ENCODE peak calls at places on chromosome 10, in six cellular contexts. One of them, this sample, is unnamed.
A peak's percentile ranks its signal among the peaks of the same experiment; 100 is the strongest.

GRCh38 chr10:44186150-44186549 is 198.7 kb downstream of the CXCL12 start:
- DNase-seq in OCI-LY7: no peak
- DNase-seq in neural progenitor cell: no peak
- DNase-seq in GM23338: no peak
- DNase-seq in hepatocyte: no peak
- DNase-seq in MM.1S: no peak
- DNase-seq in this sample: no peak

GRCh38 chr10:64054392-64054791 is 533.2 kb downstream of the REEP3 start:
- DNase-seq in OCI-LY7: no peak
- DNase-seq in neural progenitor cell: no peak
- DNase-seq in GM23338: no peak
- DNase-seq in hepatocyte: no peak
- DNase-seq in MM.1S: no peak
- DNase-seq in this sample: no peak

GRCh38 chr10:16698457-16698856 is 118.8 kb downstream of the RSU1 start:
- DNase-seq in OCI-LY7: no peak
- DNase-seq in neural progenitor cell: peak; percentile 16
- DNase-seq in GM23338: no peak
- DNase-seq in hepatocyte: no peak
- DNase-seq in MM.1S: no peak
- DNase-seq in this sample: no peak

GRCh38 chr10:112973046-112973445 is 23.0 kb downstream of the TCF7L2 start:
- DNase-seq in OCI-LY7: no peak
- DNase-seq in neural progenitor cell: no peak
- DNase-seq in GM23338: no peak
- DNase-seq in hepatocyte: no peak
- DNase-seq in MM.1S: no peak
- DNase-seq in this sample: no peak

GRCh38 chr10:78852856-78853255 is 215.9 kb upstream of the ZMIZ1 start:
- DNase-seq in OCI-LY7: peak; percentile 7
- DNase-seq in neural progenitor cell: peak; percentile 73
- DNase-seq in GM23338: peak; percentile 70
- DNase-seq in hepatocyte: no peak
- DNase-seq in MM.1S: no peak
- DNase-seq in this sample: peak; percentile 18

GRCh38 chr10:70549962-70550845 is 52.3 kb downstream of the PRF1 start:
- DNase-seq in OCI-LY7: peak; percentile 75
- DNase-seq in neural progenitor cell: peak; percentile 75
- DNase-seq in GM23338: peak; percentile 82
- DNase-seq in hepatocyte: peak; percentile 76
- DNase-seq in MM.1S: peak; percentile 47
- DNase-seq in this sample: peak; percentile 42

GRCh38 chr10:28710227-28710889 is 33.0 kb downstream of the BAMBI start:
- DNase-seq in OCI-LY7: no peak
- DNase-seq in neural progenitor cell: no peak
- DNase-seq in GM23338: no peak
- DNase-seq in hepatocyte: no peak
- DNase-seq in MM.1S: no peak
- DNase-seq in this sample: no peak

GRCh38 chr10:29646960-29647431 is 12.2 kb upstream of the SVIL start:
- DNase-seq in OCI-LY7: no peak
- DNase-seq in neural progenitor cell: no peak
- DNase-seq in GM23338: no peak
- DNase-seq in hepatocyte: peak; percentile 33
- DNase-seq in MM.1S: no peak
- DNase-seq in this sample: no peak

GRCh38 chr10:16494174-16494573 is 27.5 kb downstream of the C1QL3 start:
- DNase-seq in OCI-LY7: no peak
- DNase-seq in neural progenitor cell: no peak
- DNase-seq in GM23338: no peak
- DNase-seq in hepatocyte: no peak
- DNase-seq in MM.1S: no peak
- DNase-seq in this sample: no peak

GRCh38 chr10:110995301-110995700 is 75.9 kb downstream of the SHOC2 start:
- DNase-seq in OCI-LY7: no peak
- DNase-seq in neural progenitor cell: no peak
- DNase-seq in GM23338: no peak
- DNase-seq in hepatocyte: no peak
- DNase-seq in MM.1S: no peak
- DNase-seq in this sample: no peak

GRCh38 chr10:6748981-6749630 is 169.0 kb upstream of the PRKCQ start:
- DNase-seq in OCI-LY7: no peak
- DNase-seq in neural progenitor cell: no peak
- DNase-seq in GM23338: no peak
- DNase-seq in hepatocyte: no peak
- DNase-seq in MM.1S: no peak
- DNase-seq in this sample: peak; percentile 56

GRCh38 chr10:63173468-63174227 is 40.5 kb downstream of the NRBF2 start:
- DNase-seq in OCI-LY7: peak; percentile 42
- DNase-seq in neural progenitor cell: no peak
- DNase-seq in GM23338: no peak
- DNase-seq in hepatocyte: no peak
- DNase-seq in MM.1S: peak; percentile 67
- DNase-seq in this sample: no peak

GRCh38 chr10:87865201-87866025 is 2.0 kb downstream of the PTEN start:
- DNase-seq in OCI-LY7: peak; percentile 38
- DNase-seq in neural progenitor cell: no peak
- DNase-seq in GM23338: no peak
- DNase-seq in hepatocyte: no peak
- DNase-seq in MM.1S: no peak
- DNase-seq in this sample: no peak

GRCh38 chr10:119219747-119220320 is 12.5 kb downstream of the GRK5 start:
- DNase-seq in OCI-LY7: no peak
- DNase-seq in neural progenitor cell: no peak
- DNase-seq in GM23338: no peak
- DNase-seq in hepatocyte: no peak
- DNase-seq in MM.1S: no peak
- DNase-seq in this sample: no peak

GRCh38 chr10:24882047-24882698 is 70.2 kb downstream of the PRTFDC1 start:
- DNase-seq in OCI-LY7: no peak
- DNase-seq in neural progenitor cell: no peak
- DNase-seq in GM23338: no peak
- DNase-seq in hepatocyte: no peak
- DNase-seq in MM.1S: no peak
- DNase-seq in this sample: no peak

GRCh38 chr10:96718304-96718990 is 1.9 kb downstream of the PIK3AP1 start:
- DNase-seq in OCI-LY7: peak; percentile 82
- DNase-seq in neural progenitor cell: no peak
- DNase-seq in GM23338: no peak
- DNase-seq in hepatocyte: no peak
- DNase-seq in MM.1S: no peak
- DNase-seq in this sample: no peak

GRCh38 chr10:817371-817770 is 114.1 kb downstream of the LARP4B start:
- DNase-seq in OCI-LY7: no peak
- DNase-seq in neural progenitor cell: no peak
- DNase-seq in GM23338: no peak
- DNase-seq in hepatocyte: no peak
- DNase-seq in MM.1S: no peak
- DNase-seq in this sample: no peak

GRCh38 chr10:70694410-70695179 is 22.3 kb downstream of the ADAMTS14 start:
- DNase-seq in OCI-LY7: no peak
- DNase-seq in neural progenitor cell: no peak
- DNase-seq in GM23338: no peak
- DNase-seq in hepatocyte: no peak
- DNase-seq in MM.1S: no peak
- DNase-seq in this sample: no peak

GRCh38 chr10:43809211-43809930 is 160.7 kb upstream of the ZNF32 start:
- DNase-seq in OCI-LY7: no peak
- DNase-seq in neural progenitor cell: no peak
- DNase-seq in GM23338: no peak
- DNase-seq in hepatocyte: no peak
- DNase-seq in MM.1S: no peak
- DNase-seq in this sample: no peak

GRCh38 chr10:30095811-30096422 is 36.5 kb upstream of the JCAD start:
- DNase-seq in OCI-LY7: no peak
- DNase-seq in neural progenitor cell: no peak
- DNase-seq in GM23338: no peak
- DNase-seq in hepatocyte: no peak
- DNase-seq in MM.1S: no peak
- DNase-seq in this sample: no peak

GRCh38 chr10:61904711-61905445 is 3.4 kb downstream of the ARID5B start:
- DNase-seq in OCI-LY7: peak; percentile 80
- DNase-seq in neural progenitor cell: peak; percentile 16
- DNase-seq in GM23338: peak; percentile 48
- DNase-seq in hepatocyte: peak; percentile 79
- DNase-seq in MM.1S: peak; percentile 74
- DNase-seq in this sample: no peak

GRCh38 chr10:50316169-50316568 is 64.9 kb upstream of the ASAH2 start:
- DNase-seq in OCI-LY7: no peak
- DNase-seq in neural progenitor cell: no peak
- DNase-seq in GM23338: no peak
- DNase-seq in hepatocyte: no peak
- DNase-seq in MM.1S: no peak
- DNase-seq in this sample: no peak

GRCh38 chr10:101902032-101902799 is 58.6 kb upstream of the KCNIP2 start:
- DNase-seq in OCI-LY7: no peak
- DNase-seq in neural progenitor cell: peak; percentile 81
- DNase-seq in GM23338: peak; percentile 61
- DNase-seq in hepatocyte: no peak
- DNase-seq in MM.1S: no peak
- DNase-seq in this sample: no peak

GRCh38 chr10:52644678-52645434 is 127.7 kb downstream of the MBL2 start:
- DNase-seq in OCI-LY7: peak; percentile 36
- DNase-seq in neural progenitor cell: peak; percentile 63
- DNase-seq in GM23338: peak; percentile 77
- DNase-seq in hepatocyte: peak; percentile 65
- DNase-seq in MM.1S: peak; percentile 31
- DNase-seq in this sample: peak; percentile 51

GRCh38 chr10:91367558-91367957 is 42.6 kb upstream of the HECTD2 start:
- DNase-seq in OCI-LY7: no peak
- DNase-seq in neural progenitor cell: no peak
- DNase-seq in GM23338: no peak
- DNase-seq in hepatocyte: no peak
- DNase-seq in MM.1S: no peak
- DNase-seq in this sample: no peak

GRCh38 chr10:12500406-12501303 is 151.3 kb downstream of the CAMK1D start:
- DNase-seq in OCI-LY7: no peak
- DNase-seq in neural progenitor cell: no peak
- DNase-seq in GM23338: no peak
- DNase-seq in hepatocyte: peak; percentile 55
- DNase-seq in MM.1S: no peak
- DNase-seq in this sample: no peak

GRCh38 chr10:127151981-127152699 is 44.3 kb downstream of the INSYN2A start:
- DNase-seq in OCI-LY7: no peak
- DNase-seq in neural progenitor cell: no peak
- DNase-seq in GM23338: peak; percentile 25
- DNase-seq in hepatocyte: no peak
- DNase-seq in MM.1S: no peak
- DNase-seq in this sample: no peak
- TF ChIP-seq EZH2phosphoT487 in OCI-LY7: no peak
- TF ChIP-seq EZH2phosphoT487 in neural progenitor cell: no peak
- TF ChIP-seq EZH2phosphoT487 in GM23338: no peak
- TF ChIP-seq EZH2phosphoT487 in hepatocyte: no peak
- TF ChIP-seq EZH2phosphoT487 in MM.1S: no peak
- TF ChIP-seq EZH2phosphoT487 in this sample: no peak

GRCh38 chr10:3623746-3624145 is 161.3 kb downstream of the KLF6 start:
- DNase-seq in OCI-LY7: peak; percentile 92
- DNase-seq in neural progenitor cell: no peak
- DNase-seq in GM23338: peak; percentile 28
- DNase-seq in hepatocyte: no peak
- DNase-seq in MM.1S: no peak
- DNase-seq in this sample: no peak

GRCh38 chr10:3622845-3623621 is 162.0 kb downstream of the KLF6 start:
- DNase-seq in OCI-LY7: peak; percentile 69
- DNase-seq in neural progenitor cell: no peak
- DNase-seq in GM23338: no peak
- DNase-seq in hepatocyte: no peak
- DNase-seq in MM.1S: peak; percentile 23
- DNase-seq in this sample: no peak

GRCh38 chr10:3622427-3622826 is 162.6 kb downstream of the KLF6 start:
- DNase-seq in OCI-LY7: peak; percentile 44
- DNase-seq in neural progenitor cell: no peak
- DNase-seq in GM23338: no peak
- DNase-seq in hepatocyte: no peak
- DNase-seq in MM.1S: no peak
- DNase-seq in this sample: no peak

GRCh38 chr10:3624367-3624766 is 160.6 kb downstream of the KLF6 start:
- DNase-seq in OCI-LY7: peak; percentile 52
- DNase-seq in neural progenitor cell: no peak
- DNase-seq in GM23338: peak; percentile 34
- DNase-seq in hepatocyte: no peak
- DNase-seq in MM.1S: no peak
- DNase-seq in this sample: no peak

GRCh38 chr10:3625959-3626751 is 158.9 kb downstream of the KLF6 start:
- DNase-seq in OCI-LY7: peak; percentile 91
- DNase-seq in neural progenitor cell: no peak
- DNase-seq in GM23338: no peak
- DNase-seq in hepatocyte: no peak
- DNase-seq in MM.1S: peak; percentile 78
- DNase-seq in this sample: no peak
- TF ChIP-seq EZH2phosphoT487 in OCI-LY7: no peak
- TF ChIP-seq EZH2phosphoT487 in neural progenitor cell: no peak
- TF ChIP-seq EZH2phosphoT487 in GM23338: no peak
- TF ChIP-seq EZH2phosphoT487 in hepatocyte: no peak
- TF ChIP-seq EZH2phosphoT487 in MM.1S: no peak
- TF ChIP-seq EZH2phosphoT487 in this sample: no peak

DNA sequence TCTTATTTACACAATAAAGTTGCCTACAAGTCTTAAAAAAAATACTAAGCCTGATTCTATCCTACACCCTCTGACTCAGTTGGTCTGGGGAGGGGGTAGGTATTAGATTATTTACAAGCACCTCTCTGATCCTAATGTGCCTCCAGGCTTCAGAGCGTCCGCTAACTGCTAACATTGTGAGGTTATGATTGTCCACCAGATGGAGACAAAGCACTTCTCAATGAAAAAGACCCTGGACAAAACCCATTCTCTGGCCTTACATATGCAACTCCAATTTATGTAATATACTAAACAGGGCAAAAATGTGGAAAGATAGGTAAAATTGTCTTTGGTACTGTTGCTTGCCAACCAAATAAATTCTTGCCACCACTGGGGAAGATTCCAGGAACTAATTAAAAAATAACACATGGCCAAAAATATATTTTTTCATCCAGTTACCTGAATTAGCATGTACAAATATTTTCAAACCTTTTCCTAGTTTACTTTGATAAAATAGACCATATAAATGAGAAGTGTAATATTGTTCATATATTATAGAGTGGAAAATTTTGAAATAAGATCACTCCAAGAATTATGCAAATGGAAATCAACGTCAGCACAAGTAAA is 92.4 kb downstream of the KIF20B start:
- DNase-seq in OCI-LY7: peak; percentile 72
- DNase-seq in neural progenitor cell: peak; percentile 82
- DNase-seq in GM23338: peak; percentile 86
- DNase-seq in hepatocyte: peak; percentile 85
- DNase-seq in MM.1S: peak; percentile 80
- DNase-seq in this sample: peak; percentile 73
- TF ChIP-seq EZH2phosphoT487 in OCI-LY7: no peak
- TF ChIP-seq EZH2phosphoT487 in neural progenitor cell: no peak
- TF ChIP-seq EZH2phosphoT487 in GM23338: no peak
- TF ChIP-seq EZH2phosphoT487 in hepatocyte: no peak
- TF ChIP-seq EZH2phosphoT487 in MM.1S: no peak
- TF ChIP-seq EZH2phosphoT487 in this sample: no peak

GRCh38 chr10:7788640-7789335 is 811 bp downstream of the ATP5F1C start:
- DNase-seq in OCI-LY7: peak; percentile 41
- DNase-seq in neural progenitor cell: peak; percentile 52
- DNase-seq in GM23338: peak; percentile 8
- DNase-seq in hepatocyte: peak; percentile 38
- DNase-seq in MM.1S: peak; percentile 32
- DNase-seq in this sample: no peak
- TF ChIP-seq EZH2phosphoT487 in OCI-LY7: no peak
- TF ChIP-seq EZH2phosphoT487 in neural progenitor cell: no peak
- TF ChIP-seq EZH2phosphoT487 in GM23338: no peak
- TF ChIP-seq EZH2phosphoT487 in hepatocyte: no peak
- TF ChIP-seq EZH2phosphoT487 in MM.1S: no peak
- TF ChIP-seq EZH2phosphoT487 in this sample: no peak